ENCODE peak calls at places on chromosomes 6 and 20, in five cellular contexts. V, J, Y, Z and E are unnamed samples.
A peak's percentile ranks its signal among the peaks of the same experiment; 100 is the strongest.

GRCh38 chr6:43459535-43459934 is 4.2 kb upstream of the DLK2 start:
- DNase-seq in V (no peak), J (no peak), Y (no peak), Z (no peak), E (no peak)

GRCh38 chr6:162612613-162613012 is 115.0 kb downstream of the PRKN start:
- DNase-seq in V (no peak), J (no peak), Y (no peak), Z (no peak), E (no peak)

GRCh38 chr20:18609741-18610140 is 21.9 kb downstream of the DTD1 start:
- DNase-seq in V (no peak), J (no peak), Y (no peak), Z (no peak), E (no peak)

GRCh38 chr20:11694467-11694866 is 223.2 kb upstream of the BTBD3 start:
- DNase-seq in V (no peak), J (no peak), Y (no peak), Z (no peak), E (no peak)

GRCh38 chr6:130473886-130474285 is 108.1 kb downstream of the TMEM200A start:
- DNase-seq in V (no peak), J (no peak), Y (no peak), Z (no peak), E (no peak)

GRCh38 chr20:47079047-47079446 is 184.4 kb downstream of the EYA2 start:
- DNase-seq in V (no peak), J (no peak), Y (no peak), Z (no peak), E (no peak)

GRCh38 chr6:23390221-23390620 is 735.8 kb upstream of the NRSN1 start:
- DNase-seq in V (no peak), J (no peak), Y (no peak), Z (no peak), E (no peak)

GRCh38 chr6:31007694-31008093 is 2.6 kb upstream of the MUC22 start:
- DNase-seq in V (no peak), J (peak; percentile 56), Y (no peak), Z (no peak), E (no peak)

GRCh38 chr6:105573138-105573537 is 170.3 kb upstream of the PREP start:
- DNase-seq in V (no peak), J (no peak), Y (no peak), Z (no peak), E (no peak)

GRCh38 chr20:55140631-55141030 is 665.2 kb downstream of the DOK5 start:
- DNase-seq in V (no peak), J (no peak), Y (no peak), Z (no peak), E (no peak)

GRCh38 chr6:134577998-134578397 is 260.1 kb upstream of the SGK1 start:
- DNase-seq in V (no peak), J (peak; percentile 20), Y (peak; percentile 28), Z (no peak), E (no peak)

GRCh38 chr20:24825591-24825990 is 123.5 kb upstream of the CST7 start:
- DNase-seq in V (no peak), J (no peak), Y (no peak), Z (no peak), E (no peak)

GRCh38 chr20:46746972-46747371 is 37.5 kb downstream of the SLC2A10 start:
- DNase-seq in V (no peak), J (peak; percentile 39), Y (no peak), Z (no peak), E (no peak)

GRCh38 chr6:34143884-34144580 is 1.9 kb downstream of the GRM4 start:
- DNase-seq in V (no peak), J (no peak), Y (no peak), Z (peak; percentile 36), E (no peak)

GRCh38 chr6:4289770-4290320 is 154.5 kb upstream of the ECI2 start:
- DNase-seq in V (no peak), J (no peak), Y (no peak), Z (no peak), E (no peak)

GRCh38 chr20:40233401-40233800 is 455.6 kb downstream of the MAFB start:
- DNase-seq in V (no peak), J (no peak), Y (no peak), Z (no peak), E (no peak)

GRCh38 chr6:88376759-88377387 is 210.7 kb upstream of the CNR1 start:
- DNase-seq in V (no peak), J (peak; percentile 72), Y (no peak), Z (no peak), E (no peak)

GRCh38 chr20:53708129-53708968 is 114.7 kb upstream of the ZNF217 start:
- DNase-seq in V (no peak), J (peak; percentile 22), Y (no peak), Z (no peak), E (no peak)

GRCh38 chr20:40008177-40008576 is 680.9 kb downstream of the MAFB start:
- DNase-seq in V (no peak), J (no peak), Y (no peak), Z (no peak), E (no peak)

GRCh38 chr6:117237561-117237960 is 27.8 kb upstream of the VGLL2 start:
- DNase-seq in V (no peak), J (no peak), Y (no peak), Z (no peak), E (no peak)

GRCh38 chr20:60788070-60788469 is 464.0 kb upstream of the CDH4 start:
- DNase-seq in V (no peak), J (no peak), Y (no peak), Z (no peak), E (no peak)

GRCh38 chr20:2349801-2350200 is 30.9 kb upstream of the TGM6 start:
- DNase-seq in V (no peak), J (peak; percentile 13), Y (no peak), Z (no peak), E (no peak)

GRCh38 chr6:54846243-54846856 is at the start of gene FAM83B:
- DNase-seq in V (peak; percentile 80), J (peak; percentile 2), Y (no peak), Z (no peak), E (no peak)

GRCh38 chr6:159655409-159655988 is 37.5 kb downstream of the SOD2 start:
- DNase-seq in V (no peak), J (no peak), Y (no peak), Z (no peak), E (no peak)

GRCh38 chr20:19907326-19908056 is 109.7 kb upstream of the NAA20 start:
- DNase-seq in V (peak; percentile 63), J (peak; percentile 53), Y (peak; percentile 71), Z (no peak), E (no peak)

GRCh38 chr6:170529839-170530520 is 23.1 kb downstream of the PSMB1 start:
- DNase-seq in V (peak; percentile 74), J (peak; percentile 82), Y (peak; percentile 80), Z (peak; percentile 56), E (peak; percentile 69)

GRCh38 chr6:44275749-44276648 is 5.7 kb downstream of the TMEM151B start:
- DNase-seq in V (no peak), J (no peak), Y (no peak), Z (no peak), E (no peak)

GRCh38 chr6:148800535-148800934 is 53.7 kb downstream of the UST start:
- DNase-seq in V (no peak), J (peak; percentile 66), Y (no peak), Z (no peak), E (no peak)

GRCh38 chr6:4349931-4350330 is 214.6 kb upstream of the ECI2 start:
- DNase-seq in V (no peak), J (no peak), Y (no peak), Z (no peak), E (no peak)

GRCh38 chr6:153058909-153059308 is 56.4 kb upstream of the MTRF1L start:
- DNase-seq in V (no peak), J (peak; percentile 20), Y (no peak), Z (no peak), E (no peak)

GRCh38 chr20:48171071-48171470 is 385.8 kb upstream of the SULF2 start:
- DNase-seq in V (no peak), J (no peak), Y (no peak), Z (no peak), E (no peak)

GRCh38 chr20:48169650-48170049 is 384.4 kb upstream of the SULF2 start:
- DNase-seq in V (no peak), J (no peak), Y (no peak), Z (no peak), E (no peak)

GRCh38 chr20:48170625-48171024 is 385.3 kb upstream of the SULF2 start:
- DNase-seq in V (no peak), J (no peak), Y (no peak), Z (no peak), E (no peak)

GRCh38 chr20:48175261-48175660 is 390.0 kb upstream of the SULF2 start:
- DNase-seq in V (no peak), J (no peak), Y (no peak), Z (no peak), E (no peak)

GRCh38 chr20:48171626-48172025 is 386.3 kb upstream of the SULF2 start:
- DNase-seq in V (no peak), J (no peak), Y (no peak), Z (no peak), E (no peak)
- TF ChIP-seq CTCF in V (no peak), J (no peak), Y (no peak), Z (no peak), E (no peak)

DNA sequence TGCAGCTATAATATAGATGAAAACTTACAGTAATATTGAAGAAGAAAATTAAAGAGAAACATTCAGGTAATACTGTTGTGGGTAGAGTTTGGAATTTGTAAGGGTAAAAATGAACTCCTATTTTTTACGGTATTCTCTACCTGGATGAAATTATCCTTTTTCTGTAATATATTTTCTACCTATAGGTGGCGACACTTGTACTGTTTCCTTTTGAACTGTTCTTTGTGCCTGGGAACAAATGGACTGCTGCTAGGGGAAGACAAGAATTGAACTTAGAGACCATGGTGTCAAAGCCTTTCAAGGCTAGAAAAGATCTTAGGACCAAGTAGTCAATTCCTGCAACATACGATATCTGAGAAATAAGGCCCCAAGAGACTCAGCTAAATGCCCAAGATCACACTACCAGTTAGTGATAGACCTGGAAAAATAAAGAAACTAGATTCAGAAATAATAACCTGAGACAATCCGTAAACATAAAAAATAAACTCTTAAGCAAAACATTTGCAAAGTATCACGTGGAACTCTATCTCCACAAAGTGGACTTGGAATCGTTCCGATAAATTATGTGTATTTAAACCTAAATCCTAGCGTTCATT is 383.8 kb downstream of the TFAP2A start:
- DNase-seq in V (no peak), J (no peak), Y (no peak), Z (no peak), E (no peak)
- TF ChIP-seq CTCF in V (peak; percentile 31), J (peak; percentile 6), Y (peak; percentile 15), Z (no peak), E (peak; percentile 17)

DNA sequence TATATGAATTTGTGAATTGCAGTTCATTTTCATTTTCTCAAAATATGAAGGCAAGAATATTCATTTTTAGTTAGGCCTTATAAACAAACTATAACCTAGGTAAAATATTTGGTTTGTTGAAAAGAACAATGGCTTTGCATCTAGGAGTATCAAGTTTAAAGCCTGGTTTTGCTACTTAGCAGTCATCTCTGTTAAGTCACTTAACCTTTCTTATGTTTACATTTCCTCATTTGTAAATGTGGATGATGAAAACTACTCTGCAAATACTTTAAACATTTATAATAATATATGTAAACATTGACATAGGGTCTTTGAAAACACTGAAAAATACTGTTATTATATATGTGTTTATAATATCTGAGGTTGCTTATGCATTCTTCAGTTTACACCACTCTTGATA is 135.5 kb downstream of the CENPW start:
- DNase-seq in V (no peak), J (no peak), Y (no peak), Z (no peak), E (no peak)
- TF ChIP-seq CTCF in V (no peak), J (no peak), Y (no peak), Z (no peak), E (no peak)

GRCh38 chr20:21509597-21510331 is 4.1 kb downstream of the NKX2-2 start:
- DNase-seq in V (no peak), J (peak; percentile 37), Y (no peak), Z (no peak), E (no peak)
- TF ChIP-seq CTCF in V (no peak), J (peak; percentile 15), Y (no peak), Z (no peak), E (no peak)